ENCODE peak calls at places on chromosomes 7 and 10, in eight cellular contexts. M, H, L, Z, K, Q, J and S are unnamed samples.

GRCh38 chr10:8229153-8229552 is 174.7 kb downstream of the GATA3 start:
- DNase-seq in M (no peak), H (no peak), L (no peak), Z (no peak), K (no peak), Q (no peak), J (no peak), S (no peak)

GRCh38 chr10:126227762-126228134 is 160.5 kb downstream of the ADAM12 start:
- DNase-seq in M (no peak), H (no peak), L (no peak), Z (no peak), K (no peak), Q (no peak), J (peak), S (no peak)

GRCh38 chr7:16062269-16062668 is 359.1 kb downstream of the CRPPA start:
- DNase-seq in M (no peak), H (no peak), L (no peak), Z (no peak), K (no peak), Q (peak), J (peak), S (no peak)

GRCh38 chr7:132387596-132387995 is 188.7 kb downstream of the PLXNA4 start:
- DNase-seq in M (no peak), H (no peak), L (no peak), Z (no peak), K (no peak), Q (no peak), J (no peak), S (no peak)

GRCh38 chr7:37928878-37929277 is 8.4 kb downstream of the EPDR1 start:
- DNase-seq in M (no peak), H (no peak), L (no peak), Z (peak), K (no peak), Q (no peak), J (no peak), S (no peak)

GRCh38 chr10:9253121-9253520 is 1198.6 kb downstream of the GATA3 start:
- DNase-seq in M (no peak), H (no peak), L (no peak), Z (no peak), K (no peak), Q (peak), J (peak), S (no peak)

GRCh38 chr10:50567384-50567783 is 56.4 kb downstream of the SGMS1 start:
- DNase-seq in M (no peak), H (peak), L (no peak), Z (no peak), K (no peak), Q (no peak), J (no peak), S (peak)

GRCh38 chr7:157754416-157754790 is 417.6 kb downstream of the DNAJB6 start:
- DNase-seq in M (no peak), H (no peak), L (no peak), Z (no peak), K (no peak), Q (no peak), J (no peak), S (no peak)

GRCh38 chr10:77099136-77099535 is 538.5 kb downstream of the KCNMA1 start:
- DNase-seq in M (no peak), H (no peak), L (no peak), Z (no peak), K (no peak), Q (no peak), J (no peak), S (no peak)

GRCh38 chr7:97024209-97025129 is at the start of gene DLX5:
- DNase-seq in M (no peak), H (no peak), L (no peak), Z (no peak), K (no peak), Q (no peak), J (no peak), S (no peak)

GRCh38 chr7:128454808-128455555 is 696 bp upstream of the HILPDA start:
- DNase-seq in M (no peak), H (no peak), L (no peak), Z (peak), K (no peak), Q (peak), J (no peak), S (no peak)

GRCh38 chr10:49614242-49615198 is 683 bp downstream of the CHAT start:
- DNase-seq in M (no peak), H (no peak), L (no peak), Z (peak), K (no peak), Q (no peak), J (no peak), S (no peak)